ENCODE peak calls at places on chromosomes 6 and 20, in nine cellular contexts. F is psoas muscle, H is sigmoid colon, J is nephron progenitor cell, P is astrocyte of the cerebellum, B is astrocyte of the spinal cord, W is RWPE1, R is GM20000, N is HFFc6. D is an unnamed sample.

GRCh38 chr20:12762725-12763124 is 246.0 kb upstream of the SPTLC3 start:
- DNase-seq in W (no peak), F (no peak), J (peak), B (no peak), N (no peak), R (no peak), P (no peak), H (no peak), D (no peak)

GRCh38 chr6:135170849-135171248 is 10.3 kb upstream of the MYB start:
- DNase-seq in F (no peak), R (no peak), W (no peak), B (no peak), H (no peak), P (no peak), J (no peak), N (no peak), D (no peak)

GRCh38 chr6:34235605-34236422 is 859 bp upstream of the HMGA1 start:
- DNase-seq in B (peak), N (peak), P (no peak), F (peak), H (peak), J (peak), W (peak), R (peak), D (no peak)

GRCh38 chr6:166286831-166287271 is 21.3 kb downstream of the PRR18 start:
- DNase-seq in R (peak), H (no peak), J (no peak), F (peak), P (no peak), W (no peak), B (no peak), N (no peak), D (no peak)

GRCh38 chr6:145245119-145245518 is 490.2 kb downstream of the EPM2A start:
- DNase-seq in J (no peak), H (no peak), N (no peak), P (no peak), F (no peak), W (no peak), B (peak), R (no peak), D (no peak)

GRCh38 chr6:87074051-87074711 is 20.7 kb downstream of the CGA start:
- DNase-seq in W (no peak), F (no peak), B (no peak), H (no peak), R (no peak), J (no peak), P (no peak), N (no peak), D (no peak)

GRCh38 chr20:483791-484644 is 21.7 kb upstream of the TBC1D20 start:
- DNase-seq in P (no peak), W (no peak), R (no peak), J (no peak), B (no peak), N (no peak), F (peak), H (no peak), D (no peak)

GRCh38 chr6:46128476-46128875 is 1.3 kb upstream of the ENPP4 start:
- DNase-seq in J (no peak), P (no peak), N (no peak), B (no peak), W (no peak), R (peak), H (no peak), F (no peak), D (no peak)

GRCh38 chr6:113651920-113652319 is 205.2 kb upstream of the MARCKS start:
- DNase-seq in N (no peak), B (no peak), F (no peak), P (no peak), H (no peak), R (no peak), W (no peak), J (no peak), D (no peak)

GRCh38 chr6:36442671-36443497 is at the start of the genes KCTD20 and PXT1:
- DNase-seq in J (peak), H (peak), P (peak), B (peak), N (peak), R (peak), F (peak), W (peak), D (peak)

GRCh38 chr20:46710149-46710913 is 882 bp downstream of the SLC2A10 start:
- DNase-seq in R (no peak), P (no peak), W (no peak), B (peak), J (no peak), H (no peak), N (no peak), F (no peak), D (no peak)

GRCh38 chr20:46709055-46709458 is 392 bp upstream of the SLC2A10 start:
- DNase-seq in P (no peak), N (no peak), F (no peak), H (no peak), W (no peak), R (no peak), B (no peak), J (no peak), D (no peak)

GRCh38 chr20:46706242-46706641 is 3.2 kb upstream of the SLC2A10 start:
- DNase-seq in B (no peak), P (no peak), H (no peak), R (no peak), W (no peak), F (no peak), J (no peak), N (no peak), D (no peak)

GRCh38 chr20:46709459-46710148 is at the start of gene SLC2A10:
- DNase-seq in H (peak), P (no peak), B (peak), J (peak), N (peak), F (peak), W (no peak), R (no peak), D (peak)

GRCh38 chr20:46708172-46708860 is 1.1 kb upstream of the SLC2A10 start:
- DNase-seq in R (no peak), N (no peak), P (no peak), H (no peak), B (no peak), J (no peak), F (no peak), W (no peak), D (no peak)
- TF ChIP-seq CTCF in R (no peak), N (peak), P (peak), H (no peak), B (peak), J (peak), F (no peak), W (peak), D (peak)

GRCh38 chr6:163520956-163521355 is 106.4 kb downstream of the QKI start:
- DNase-seq in H (no peak), R (no peak), B (no peak), J (no peak), P (no peak), W (no peak), N (no peak), F (no peak), D (no peak)
- TF ChIP-seq CTCF in H (no peak), R (no peak), B (no peak), J (no peak), P (no peak), W (no peak), N (no peak), F (no peak), D (no peak)

DNA sequence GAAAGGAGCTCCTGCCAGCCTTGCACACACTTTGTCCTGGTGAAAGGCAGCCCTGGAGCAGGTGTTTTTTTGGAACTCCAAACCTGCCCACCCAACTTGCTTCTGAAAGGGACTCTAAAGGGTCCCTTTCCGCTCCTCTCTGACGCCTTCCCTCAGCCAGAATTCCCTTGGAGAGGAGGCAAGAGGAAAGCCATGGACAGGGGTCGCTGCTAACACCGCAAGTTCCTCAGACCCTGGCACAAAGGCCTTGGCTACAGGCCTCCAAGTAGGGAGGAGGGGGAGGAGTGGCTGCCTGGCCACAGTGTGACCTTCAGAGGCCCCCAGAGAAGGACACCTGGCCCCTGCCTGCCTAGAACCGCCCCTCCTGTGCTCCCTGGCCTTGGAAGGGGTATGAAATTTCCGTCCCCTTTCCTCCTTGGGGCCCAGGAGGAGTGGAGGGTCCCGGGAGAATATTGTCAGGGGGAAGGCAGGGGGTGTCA is 2.6 kb downstream of the VEGFA start:
- DNase-seq in H (peak), B (peak), P (no peak), F (peak), J (peak), R (no peak), N (no peak), W (no peak), D (no peak)
- TF ChIP-seq CTCF in H (no peak), B (peak), P (peak), F (no peak), J (no peak), R (no peak), N (no peak), W (no peak), D (no peak)

GRCh38 chr6:37695273-37695672 is 2.4 kb downstream of the MDGA1 start:
- DNase-seq in N (no peak), B (no peak), H (no peak), W (no peak), F (no peak), R (no peak), P (no peak), J (no peak), D (no peak)

GRCh38 chr6:37695857-37696219 is 1.8 kb downstream of the MDGA1 start:
- DNase-seq in B (no peak), H (no peak), R (no peak), N (no peak), F (no peak), W (no peak), J (peak), P (no peak), D (no peak)

GRCh38 chr6:37696220-37696840 is 1.4 kb downstream of the MDGA1 start:
- DNase-seq in J (peak), P (no peak), R (peak), F (no peak), N (no peak), W (peak), H (no peak), B (peak), D (no peak)

GRCh38 chr6:37698264-37699137 is 818 bp upstream of the MDGA1 start:
- DNase-seq in B (peak), R (peak), W (peak), P (no peak), N (peak), J (peak), H (peak), F (peak), D (peak)

GRCh38 chr6:37696841-37697735 is 595 bp downstream of the MDGA1 start:
- DNase-seq in P (no peak), N (no peak), F (no peak), R (peak), J (peak), B (peak), H (no peak), W (peak), D (no peak)
- TF ChIP-seq CTCF in P (no peak), N (peak), F (no peak), R (no peak), J (no peak), B (no peak), H (no peak), W (peak), D (peak)

GRCh38 chr20:4835244-4836177 is 113.8 kb downstream of the PRND start:
- DNase-seq in B (peak), N (no peak), J (no peak), W (no peak), H (peak), R (no peak), F (peak), P (peak), D (no peak)
- TF ChIP-seq CTCF in B (no peak), N (no peak), J (no peak), W (no peak), H (no peak), R (no peak), F (no peak), P (no peak), D (no peak)

GRCh38 chr6:31354788-31355539 is 2.0 kb downstream of the HLA-B start:
- DNase-seq in H (no peak), F (no peak), W (no peak), J (no peak), P (no peak), B (no peak), R (no peak), N (no peak), D (no peak)
- TF ChIP-seq CTCF in H (no peak), F (no peak), W (no peak), J (no peak), P (no peak), B (no peak), R (no peak), N (no peak), D (no peak)

DNA sequence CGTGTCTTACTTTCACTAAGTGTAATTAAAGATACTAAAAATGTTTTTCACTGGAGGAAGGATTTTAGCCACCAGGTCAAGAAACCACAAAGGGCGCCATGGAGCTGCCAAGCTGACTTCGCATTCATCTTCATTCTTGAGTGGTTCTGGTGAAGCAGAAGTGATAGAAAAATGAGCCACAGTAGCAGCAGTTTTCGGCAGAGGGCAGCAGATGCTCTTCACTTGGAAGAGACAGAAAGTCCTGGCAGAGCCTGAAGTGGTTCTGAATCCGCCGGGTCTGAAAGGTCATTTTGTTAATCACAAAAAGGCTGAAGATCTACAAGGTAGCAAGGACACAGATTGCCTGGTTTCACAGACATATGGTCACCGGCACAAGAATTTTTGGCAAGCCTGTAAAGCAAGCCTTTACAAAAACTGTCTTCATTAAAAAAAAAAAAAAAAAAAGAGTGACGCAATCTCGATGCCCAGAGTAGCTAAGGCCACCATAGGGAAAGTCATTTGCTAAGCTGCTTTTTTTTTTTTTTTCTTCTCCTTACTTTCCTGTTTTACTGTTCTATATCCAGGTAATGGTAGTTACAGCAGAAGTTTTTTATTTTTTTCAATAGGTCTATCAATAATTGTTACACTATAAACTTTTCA is 345.1 kb upstream of the AGPAT4 start:
- DNase-seq in N (no peak), F (no peak), J (peak), H (no peak), W (peak), B (peak), R (no peak), P (peak), D (no peak)
- TF ChIP-seq CTCF in N (peak), F (peak), J (peak), H (peak), W (peak), B (peak), R (no peak), P (peak), D (peak)

GRCh38 chr6:123448306-123448884 is 188.4 kb downstream of the TRDN start:
- DNase-seq in N (no peak), H (no peak), F (peak), R (no peak), J (no peak), W (no peak), B (no peak), P (no peak), D (no peak)
- TF ChIP-seq CTCF in N (no peak), H (no peak), F (no peak), R (no peak), J (no peak), W (no peak), B (no peak), P (no peak), D (no peak)

DNA sequence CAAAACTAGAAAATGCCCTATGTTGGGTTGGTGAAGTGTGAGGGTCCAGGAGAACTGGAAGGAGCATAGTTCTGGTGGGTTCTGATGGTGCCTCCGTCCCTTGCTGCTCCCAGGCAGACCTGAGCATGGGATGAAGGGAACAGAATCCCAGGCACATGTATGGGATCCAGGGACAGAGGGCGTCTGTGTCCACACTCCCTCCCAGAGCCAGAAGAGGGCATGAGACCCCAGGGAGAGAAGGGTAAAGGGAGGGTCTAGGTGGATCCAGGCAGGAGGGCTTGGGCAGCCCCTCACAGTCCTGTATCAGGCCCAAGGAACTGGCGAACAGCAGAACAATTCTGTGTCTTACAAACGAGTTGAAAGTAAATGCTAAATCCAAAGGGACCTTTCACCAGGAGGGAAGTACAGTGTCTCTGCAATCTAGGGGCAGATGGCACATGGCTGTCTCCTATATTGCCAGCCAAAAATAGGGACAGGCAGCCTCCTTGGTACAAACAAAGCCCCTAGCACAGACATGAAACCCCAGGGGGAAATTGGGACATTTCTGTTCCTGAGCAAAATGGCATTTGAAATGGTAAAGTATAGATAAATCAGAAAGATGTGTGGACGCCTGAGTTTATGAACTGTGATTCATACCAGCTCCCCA is 2.5 kb upstream of the BPIFA1 start:
- DNase-seq in B (no peak), H (no peak), P (no peak), F (no peak), J (peak), N (no peak), R (no peak), W (no peak), D (no peak)
- TF ChIP-seq CTCF in B (no peak), H (no peak), P (no peak), F (no peak), J (peak), N (no peak), R (no peak), W (no peak), D (peak)

DNA sequence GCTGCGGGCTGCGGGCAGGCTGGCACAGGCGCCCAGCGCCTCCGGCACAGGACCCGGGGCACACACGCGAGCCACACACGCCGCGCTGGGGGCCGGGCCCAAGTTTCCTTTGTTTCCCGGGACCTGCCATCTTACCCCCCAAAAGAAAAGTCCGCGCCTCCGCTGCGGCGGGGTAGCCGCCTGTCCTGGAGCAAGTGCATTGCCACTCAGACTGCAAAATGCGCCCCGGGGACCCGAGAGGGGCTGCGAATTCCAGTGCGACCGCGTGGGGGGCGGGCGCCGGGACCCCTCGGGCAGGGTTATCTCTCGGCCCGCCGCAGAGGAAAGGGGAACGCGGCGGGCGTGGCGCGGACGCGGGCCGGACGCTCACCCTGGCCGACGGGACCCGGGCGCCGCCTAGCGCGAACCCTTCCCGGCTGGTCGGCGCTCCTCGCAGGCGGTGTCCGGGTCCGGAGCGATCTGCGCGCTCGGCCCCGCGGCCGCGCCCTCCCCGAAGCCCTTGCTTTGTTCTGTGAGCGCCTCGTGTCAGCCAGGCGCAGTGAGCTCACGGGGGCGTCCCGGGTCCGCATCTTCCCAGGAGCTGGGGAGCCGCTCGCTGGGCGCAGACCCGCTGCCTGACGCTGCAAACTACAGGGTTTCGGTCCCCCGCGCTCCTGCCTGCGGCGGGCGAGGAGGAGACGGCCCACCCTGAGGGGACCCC is 620 bp upstream of the CD24 start:
- DNase-seq in P (no peak), N (no peak), H (no peak), F (peak), W (peak), R (peak), B (peak), J (peak), D (peak)
- TF ChIP-seq CTCF in P (no peak), N (peak), H (no peak), F (peak), W (peak), R (peak), B (peak), J (no peak), D (peak)

D was measured in type B pancreatic cell.